ENCODE peak calls at places on chromosomes 16 and 17, in seven cellular contexts. X is HFF-Myc, L is adipocyte, Q is lower lobe of right lung, R is AG04449, Y is HAP-1, M is Caco-2. J is an unnamed sample.
A peak's percentile ranks its signal among the peaks of the same experiment; 100 is the strongest.

GRCh38 chr17:12320286-12320685 is 299.6 kb downstream of the MAP2K4 start:
- DNase-seq in X (no peak), L (peak; percentile 64), Q (no peak), R (peak; percentile 70), Y (no peak), M (no peak), J (no peak)

GRCh38 chr16:6558661-6559060 is 774.0 kb upstream of the RBFOX1 start:
- DNase-seq in X (no peak), L (no peak), Q (no peak), R (no peak), Y (no peak), M (no peak), J (no peak)

GRCh38 chr17:75878174-75878998 is at the start of gene TRIM47:
- DNase-seq in X (no peak), L (peak; percentile 69), Q (peak; percentile 73), R (no peak), Y (peak; percentile 80), M (peak; percentile 64), J (no peak)

GRCh38 chr16:8126313-8126712 is 464.0 kb downstream of the TMEM114 start:
- DNase-seq in X (no peak), L (no peak), Q (no peak), R (no peak), Y (no peak), M (no peak), J (no peak)

GRCh38 chr16:49953090-49953489 is 71.9 kb upstream of the CNEP1R1 start:
- DNase-seq in X (no peak), L (no peak), Q (no peak), R (no peak), Y (no peak), M (no peak), J (no peak)

GRCh38 chr17:28554565-28554964 is 2.1 kb upstream of the UNC119 start:
- DNase-seq in X (no peak), L (no peak), Q (no peak), R (no peak), Y (no peak), M (no peak), J (no peak)

GRCh38 chr17:29918922-29919856 is 10.8 kb downstream of the SSH2 start:
- DNase-seq in X (no peak), L (peak; percentile 16), Q (no peak), R (no peak), Y (no peak), M (no peak), J (no peak)

GRCh38 chr17:6453279-6454024 is 9.2 kb downstream of the PIMREG start:
- DNase-seq in X (no peak), L (no peak), Q (peak; percentile 40), R (no peak), Y (no peak), M (no peak), J (no peak)

GRCh38 chr17:55496094-55496881 is 15.0 kb downstream of the SMIM36 start:
- DNase-seq in X (no peak), L (peak; percentile 48), Q (no peak), R (no peak), Y (no peak), M (peak; percentile 63), J (peak; percentile 5)

GRCh38 chr16:16167927-16168326 is 55.4 kb downstream of the ABCC6 start:
- DNase-seq in X (no peak), L (no peak), Q (no peak), R (no peak), Y (no peak), M (no peak), J (no peak)
- H3K4me3 ChIP-seq in X (no peak overlapping the region), L (no peak overlapping the region), Q (no peak overlapping the region), R (no peak overlapping the region), Y (no peak overlapping the region), M (no peak overlapping the region), J (no peak overlapping the region)

DNA sequence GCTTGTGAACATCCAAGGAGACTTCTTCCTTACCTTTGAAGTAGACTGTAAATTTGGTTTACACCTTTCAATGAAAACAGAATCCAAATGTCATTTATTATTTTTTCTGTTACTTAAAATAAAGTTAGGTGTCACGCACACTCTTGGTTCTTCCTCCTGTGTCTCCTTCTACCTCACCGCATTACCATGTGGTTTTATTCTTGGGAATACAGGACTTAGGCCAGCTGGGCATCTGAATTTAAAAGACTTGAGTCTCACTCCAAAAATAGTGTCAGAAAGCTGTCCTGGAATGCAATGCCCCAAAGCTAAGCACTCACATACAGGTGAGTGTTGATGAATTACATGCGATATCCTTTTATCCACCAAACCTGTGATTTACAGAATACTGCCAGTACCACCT is 66.4 kb downstream of the MAF start:
- DNase-seq in X (no peak), L (no peak), Q (no peak), R (no peak), Y (no peak), M (no peak), J (no peak)
- H3K4me3 ChIP-seq in X (no peak overlapping the region), L (no peak overlapping the region), Q (no peak overlapping the region), R (no peak overlapping the region), Y (no peak overlapping the region), M (no peak overlapping the region), J (no peak overlapping the region)

GRCh38 chr17:36939059-36939943 is 2.0 kb downstream of the LHX1 start:
- DNase-seq in X (no peak), L (no peak), Q (no peak), R (no peak), Y (peak; percentile 43), M (no peak), J (no peak)

GRCh38 chr17:36937001-36937960 is at the start of gene LHX1:
- DNase-seq in X (no peak), L (no peak), Q (no peak), R (no peak), Y (peak; percentile 56), M (peak; percentile 27), J (no peak)

GRCh38 chr17:36936455-36936934 is 780 bp upstream of the LHX1 start:
- DNase-seq in X (no peak), L (no peak), Q (no peak), R (no peak), Y (peak; percentile 91), M (peak; percentile 40), J (no peak)

GRCh38 chr17:36938566-36939058 is 1.3 kb downstream of the LHX1 start:
- DNase-seq in X (no peak), L (no peak), Q (no peak), R (no peak), Y (peak; percentile 56), M (no peak), J (no peak)

DNA sequence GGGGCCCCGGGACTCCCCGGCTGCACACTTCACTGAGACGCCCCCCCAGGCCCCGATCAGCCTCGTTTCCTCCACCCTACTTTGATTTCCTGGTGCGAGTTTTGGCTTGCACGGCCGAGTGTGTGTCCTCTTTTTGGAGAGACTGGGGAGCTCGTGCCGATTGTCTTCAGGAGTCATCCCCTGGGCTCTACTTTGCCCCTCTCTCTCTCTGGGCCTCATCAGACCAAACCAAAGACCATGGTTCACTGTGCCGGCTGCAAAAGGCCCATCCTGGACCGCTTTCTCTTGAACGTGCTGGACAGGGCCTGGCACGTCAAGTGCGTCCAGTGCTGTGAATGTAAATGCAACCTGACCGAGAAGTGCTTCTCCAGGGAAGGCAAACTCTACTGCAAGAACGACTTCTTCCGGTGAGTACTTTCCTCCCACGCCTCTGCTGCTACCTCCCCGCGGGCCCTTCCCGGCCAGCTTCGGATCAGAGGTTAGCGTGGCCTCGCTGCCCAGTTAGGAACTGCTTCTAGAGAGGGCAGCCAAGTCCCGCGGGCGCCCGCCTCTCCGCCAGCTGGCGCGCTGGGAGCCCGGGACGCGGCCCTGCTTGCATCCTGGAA is 788 bp downstream of the LHX1 start:
- DNase-seq in X (no peak), L (no peak), Q (no peak), R (no peak), Y (peak; percentile 59), M (no peak), J (no peak)
- H3K4me3 ChIP-seq in X (no peak overlapping the region), L (no peak overlapping the region), Q (no peak overlapping the region), R (no peak overlapping the region), Y (peak overlapping the region; percentile 54), M (peak overlapping the region; percentile 11), J (peak overlapping the region; percentile 37)

GRCh38 chr16:67482260-67482924 is 955 bp downstream of the AGRP start:
- DNase-seq in X (no peak), L (no peak), Q (no peak), R (no peak), Y (no peak), M (no peak), J (no peak)
- H3K4me3 ChIP-seq in X (peak overlapping the region; percentile 96), L (peak overlapping the region; percentile 100), Q (peak overlapping the region; percentile 80), R (peak overlapping the region; percentile 74), Y (peak overlapping the region; percentile 96), M (peak overlapping the region; percentile 43), J (peak overlapping the region; percentile 75)

GRCh38 chr16:14364112-14364385 is 266.0 kb downstream of the PARN start:
- DNase-seq in X (no peak), L (no peak), Q (no peak), R (no peak), Y (no peak), M (no peak), J (no peak)
- H3K4me3 ChIP-seq in X (no peak overlapping the region), L (peak overlapping the region; percentile 67), Q (peak overlapping the region; percentile 28), R (no peak overlapping the region), Y (no peak overlapping the region), M (peak overlapping the region; percentile 27), J (no peak overlapping the region)

GRCh38 chr17:40089085-40089895 is 11.1 kb downstream of the NR1D1 start:
- DNase-seq in X (no peak), L (no peak), Q (no peak), R (no peak), Y (no peak), M (no peak), J (no peak)
- H3K4me3 ChIP-seq in X (no peak overlapping the region), L (no peak overlapping the region), Q (no peak overlapping the region), R (no peak overlapping the region), Y (no peak overlapping the region), M (no peak overlapping the region), J (no peak overlapping the region)

GRCh38 chr16:492211-492875 is 35.2 kb upstream of the CAPN15 start:
- DNase-seq in X (no peak), L (no peak), Q (no peak), R (no peak), Y (no peak), M (no peak), J (no peak)
- H3K4me3 ChIP-seq in X (no peak overlapping the region), L (no peak overlapping the region), Q (no peak overlapping the region), R (no peak overlapping the region), Y (no peak overlapping the region), M (no peak overlapping the region), J (no peak overlapping the region)

GRCh38 chr17:41967921-41968578 is 1.5 kb downstream of the CNP start:
- DNase-seq in X (no peak), L (no peak), Q (no peak), R (no peak), Y (no peak), M (no peak), J (no peak)
- H3K4me3 ChIP-seq in X (peak overlapping the region; percentile 85), L (peak overlapping the region; percentile 94), Q (peak overlapping the region; percentile 70), R (peak overlapping the region; percentile 81), Y (peak overlapping the region; percentile 78), M (peak overlapping the region; percentile 83), J (peak overlapping the region; percentile 82)

GRCh38 chr17:7916799-7917198 is 710 bp upstream of the RNF227 start:
- DNase-seq in X (peak; percentile 5), L (peak; percentile 55), Q (no peak), R (peak; percentile 36), Y (no peak), M (no peak), J (no peak)
- H3K4me3 ChIP-seq in X (peak overlapping the region; percentile 38), L (peak overlapping the region; percentile 82), Q (peak overlapping the region; percentile 73), R (no peak overlapping the region), Y (no peak overlapping the region), M (peak overlapping the region; percentile 61), J (no peak overlapping the region)